ENCODE peak calls at places on chromosomes 7 and 10, in ten cellular contexts. I is lower lobe of right lung, Z is body of pancreas, S is ovary, B is heart left ventricle, O is GM10248, F is sigmoid colon, C is MM.1S, P is tibial artery, U is lower leg skin. V is an unnamed sample.

GRCh38 chr7:100433592-100434296 is 2.6 kb downstream of the PPP1R35 start:
- DNase-seq in S (no peak), F (peak; percentile 57), P (no peak), U (peak; percentile 82), C (no peak), I (peak; percentile 28), B (no peak), O (no peak), Z (no peak), V (no peak)

GRCh38 chr7:141430426-141431142 is 120.6 kb upstream of the AGK start:
- DNase-seq in F (no peak), P (no peak), I (no peak), O (no peak), U (no peak), C (no peak), Z (no peak), B (no peak), S (no peak), V (no peak)

GRCh38 chr10:133520193-133520738 is 6.9 kb upstream of the CYP2E1 start:
- DNase-seq in S (peak; percentile 90), F (peak; percentile 82), U (peak; percentile 94), O (peak; percentile 90), P (peak; percentile 79), I (peak; percentile 90), C (peak; percentile 75), B (peak; percentile 82), Z (peak; percentile 82), V (peak; percentile 86)

GRCh38 chr7:24728121-24728500 is 29.2 kb downstream of the GSDME start:
- DNase-seq in F (no peak), U (peak; percentile 73), C (no peak), I (no peak), Z (no peak), B (no peak), S (no peak), P (no peak), O (no peak), V (no peak)

GRCh38 chr7:2114052-2114451 is 118.7 kb downstream of the MAD1L1 start:
- DNase-seq in P (no peak), O (no peak), F (no peak), C (no peak), U (no peak), Z (no peak), S (no peak), I (no peak), B (no peak), V (no peak)

GRCh38 chr10:92284112-92284704 is 6.7 kb downstream of the CPEB3 start:
- DNase-seq in O (peak; percentile 20), C (peak; percentile 53), S (no peak), Z (no peak), F (no peak), B (no peak), I (no peak), U (no peak), P (no peak), V (no peak)

GRCh38 chr10:114821915-114822770 is 563 bp downstream of the FHIP2A start:
- DNase-seq in S (peak; percentile 64), F (peak; percentile 72), O (peak; percentile 41), Z (no peak), I (peak; percentile 45), P (peak; percentile 68), B (peak; percentile 57), U (peak; percentile 90), C (peak; percentile 35), V (peak; percentile 46)

GRCh38 chr10:109977382-109977806 is 30.4 kb upstream of the ADD3 start:
- DNase-seq in B (peak; percentile 47), C (no peak), Z (peak; percentile 41), U (no peak), P (peak; percentile 76), I (no peak), S (no peak), F (no peak), O (no peak), V (no peak)

GRCh38 chr7:27192546-27193334 is 7.2 kb downstream of the HOXA13 start:
- DNase-seq in I (no peak), B (no peak), O (no peak), F (peak; percentile 86), C (no peak), P (peak; percentile 66), U (peak; percentile 83), Z (peak; percentile 17), S (no peak), V (peak; percentile 67)

GRCh38 chr10:49654036-49654693 is 25.3 kb upstream of the C10orf53 start:
- DNase-seq in Z (no peak), I (no peak), U (no peak), S (no peak), C (no peak), F (no peak), B (no peak), P (no peak), O (no peak), V (no peak)

GRCh38 chr7:106217089-106217542 is 67.7 kb downstream of the NAMPT start:
- DNase-seq in Z (peak; percentile 67), O (no peak), C (no peak), S (peak; percentile 86), F (peak; percentile 83), I (peak; percentile 62), B (peak; percentile 94), P (peak; percentile 90), U (peak; percentile 94), V (no peak)

GRCh38 chr10:110396284-110396651 is 91.5 kb upstream of the SMNDC1 start:
- DNase-seq in F (no peak), C (no peak), S (no peak), O (no peak), U (no peak), I (no peak), P (no peak), Z (no peak), B (no peak), V (no peak)

GRCh38 chr7:124152859-124153692 is 120.2 kb upstream of the TMEM229A start:
- DNase-seq in P (no peak), Z (no peak), U (no peak), I (no peak), B (no peak), C (peak; percentile 69), O (no peak), S (no peak), F (no peak), V (no peak)

GRCh38 chr10:99279626-99280111 is 44.0 kb upstream of the HPSE2 start:
- DNase-seq in O (no peak), Z (peak; percentile 81), U (no peak), S (no peak), I (no peak), P (no peak), B (no peak), F (no peak), C (no peak), V (no peak)

GRCh38 chr10:70500812-70501301 is 22.3 kb downstream of the PALD1 start:
- DNase-seq in B (peak; percentile 76), I (no peak), Z (peak; percentile 27), O (no peak), S (no peak), U (no peak), P (no peak), C (no peak), F (peak; percentile 70), V (no peak)

GRCh38 chr10:70502406-70502805 is 23.8 kb downstream of the PALD1 start:
- DNase-seq in S (no peak), P (no peak), F (no peak), O (no peak), B (no peak), U (no peak), I (no peak), Z (no peak), C (no peak), V (no peak)

GRCh38 chr10:70505908-70506307 is 27.3 kb downstream of the PALD1 start:
- DNase-seq in O (no peak), S (no peak), U (no peak), I (no peak), F (no peak), P (no peak), Z (no peak), B (no peak), C (no peak), V (no peak)

GRCh38 chr10:70500339-70500738 is 21.8 kb downstream of the PALD1 start:
- DNase-seq in O (no peak), S (no peak), B (no peak), I (no peak), P (no peak), F (no peak), U (no peak), Z (no peak), C (no peak), V (no peak)

DNA sequence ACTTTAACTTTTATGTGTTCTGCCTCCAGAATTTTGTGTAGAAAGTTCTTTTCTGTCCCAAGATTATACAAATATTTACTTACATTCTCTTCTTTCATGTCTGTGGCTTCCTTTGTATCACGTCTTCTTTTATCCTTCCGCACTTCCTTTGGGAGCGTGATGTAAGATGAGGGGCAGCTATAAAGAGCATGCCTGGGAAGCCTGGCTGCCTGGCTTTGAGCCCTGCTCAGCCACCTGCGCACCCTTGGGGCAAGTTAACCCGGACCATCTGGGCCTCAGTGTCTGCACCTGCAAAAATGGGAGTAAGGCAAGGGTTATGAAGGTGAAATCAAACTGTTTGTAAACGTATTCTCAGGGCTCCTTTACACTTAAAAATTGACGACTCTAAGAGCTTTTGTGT is 25.2 kb downstream of the PALD1 start:
- DNase-seq in S (no peak), C (peak; percentile 47), U (no peak), I (no peak), F (no peak), O (no peak), Z (no peak), B (no peak), P (no peak), V (no peak)
- TF ChIP-seq CTCF in S (no peak), C (no peak), U (no peak), I (no peak), F (no peak), O (no peak), Z (no peak), B (no peak), P (no peak), V (no peak)

GRCh38 chr7:91082854-91083495 is 181.3 kb upstream of the FZD1 start:
- DNase-seq in Z (no peak), B (no peak), U (no peak), I (no peak), O (peak; percentile 21), S (no peak), C (peak; percentile 14), P (no peak), F (no peak), V (peak; percentile 19)
- TF ChIP-seq CTCF in Z (peak; percentile 49), B (peak; percentile 58), U (no peak), I (peak; percentile 50), O (peak; percentile 37), S (peak; percentile 39), C (peak; percentile 43), P (peak; percentile 46), F (peak; percentile 36), V (peak; percentile 52)

DNA sequence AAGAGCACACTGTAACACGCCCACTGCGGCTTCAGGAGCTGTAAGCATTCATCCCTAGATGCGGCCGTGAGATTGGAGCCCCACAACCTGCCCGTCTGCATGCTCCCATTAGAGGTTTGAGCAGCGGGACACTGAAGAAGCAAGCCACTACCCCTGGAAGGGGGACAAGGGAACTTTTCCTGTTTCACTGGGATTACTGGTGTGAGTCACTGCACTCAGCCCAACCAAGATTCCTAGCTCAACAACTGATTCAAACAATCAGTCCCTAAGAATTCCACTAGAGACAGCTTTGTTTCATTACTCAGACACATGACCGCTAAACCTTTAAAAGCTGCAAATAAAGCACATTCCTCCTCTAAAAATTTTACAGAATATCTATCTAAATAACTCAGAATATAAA is 69.8 kb downstream of the ORC5 start:
- DNase-seq in U (no peak), S (no peak), P (no peak), B (no peak), Z (no peak), I (no peak), C (no peak), O (no peak), F (no peak), V (no peak)
- TF ChIP-seq CTCF in U (no peak), S (no peak), P (no peak), B (no peak), Z (no peak), I (no peak), C (no peak), O (no peak), F (no peak), V (no peak)

GRCh38 chr7:135186841-135187253 is 16.3 kb upstream of the CYREN start:
- DNase-seq in O (peak; percentile 80), P (peak; percentile 43), C (no peak), B (no peak), S (no peak), F (no peak), I (no peak), U (peak; percentile 75), Z (no peak), V (peak; percentile 82)
- TF ChIP-seq CTCF in O (no peak), P (no peak), C (no peak), B (no peak), S (no peak), F (no peak), I (no peak), U (no peak), Z (no peak), V (peak; percentile 17)